ENCODE peak calls at places on chromosomes 6 and 20, in seven cellular contexts. V is SK-N-SH, Q is HepG2, B is GM12878, H is H1, J is HCT116, T is K562. G is an unnamed sample.
A peak's percentile ranks its signal among the peaks of the same experiment; 100 is the strongest.

GRCh38 chr20:46998497-46999190 is 104.0 kb downstream of the EYA2 start:
- DNase-seq in V (no peak), Q (no peak), B (no peak), H (no peak), J (no peak), T (no peak), G (peak; percentile 56)

GRCh38 chr20:62321978-62322377 is 19.2 kb downstream of the ADRM1 start:
- DNase-seq in V (no peak), Q (no peak), B (no peak), H (no peak), J (no peak), T (no peak), G (no peak)

GRCh38 chr6:148857817-148858390 is 111.1 kb downstream of the UST start:
- DNase-seq in V (no peak), Q (no peak), B (no peak), H (no peak), J (no peak), T (no peak), G (no peak)

GRCh38 chr6:158818580-158819212 is 472 bp downstream of the EZR start:
- DNase-seq in V (peak; percentile 81), Q (peak; percentile 54), B (no peak), H (peak; percentile 80), J (no peak), T (peak; percentile 72), G (no peak)

GRCh38 chr6:112466378-112467151 is 119.4 kb downstream of the RFPL4B start:
- DNase-seq in V (no peak), Q (no peak), B (no peak), H (no peak), J (no peak), T (no peak), G (no peak)

GRCh38 chr6:10521104-10521808 is at the start of gene GCNT2:
- DNase-seq in V (no peak), Q (peak; percentile 92), B (no peak), H (peak; percentile 59), J (no peak), T (no peak), G (peak; percentile 68)

GRCh38 chr6:36210886-36211595 is 14.5 kb downstream of the BRPF3 start:
- DNase-seq in V (no peak), Q (no peak), B (no peak), H (no peak), J (no peak), T (no peak), G (no peak)

GRCh38 chr6:158269657-158270056 is 42.6 kb upstream of the TULP4 start:
- DNase-seq in V (no peak), Q (no peak), B (no peak), H (no peak), J (no peak), T (no peak), G (no peak)

GRCh38 chr6:130928158-130928917 is 101.1 kb downstream of the SMLR1 start:
- DNase-seq in V (no peak), Q (no peak), B (no peak), H (no peak), J (no peak), T (no peak), G (no peak)

GRCh38 chr6:116430860-116431259 is 30.3 kb upstream of the CALHM6 start:
- DNase-seq in V (no peak), Q (no peak), B (no peak), H (no peak), J (no peak), T (no peak), G (no peak)

GRCh38 chr6:107353773-107354382 is 105.5 kb downstream of the PDSS2 start:
- DNase-seq in V (no peak), Q (no peak), B (no peak), H (no peak), J (no peak), T (no peak), G (no peak)

GRCh38 chr6:4856779-4857178 is 80.6 kb downstream of the CDYL start:
- DNase-seq in V (peak; percentile 16), Q (no peak), B (no peak), H (no peak), J (no peak), T (no peak), G (no peak)

GRCh38 chr6:123168892-123169851 is 173.1 kb downstream of the CLVS2 start:
- DNase-seq in V (no peak), Q (no peak), B (no peak), H (no peak), J (no peak), T (no peak), G (no peak)

DNA sequence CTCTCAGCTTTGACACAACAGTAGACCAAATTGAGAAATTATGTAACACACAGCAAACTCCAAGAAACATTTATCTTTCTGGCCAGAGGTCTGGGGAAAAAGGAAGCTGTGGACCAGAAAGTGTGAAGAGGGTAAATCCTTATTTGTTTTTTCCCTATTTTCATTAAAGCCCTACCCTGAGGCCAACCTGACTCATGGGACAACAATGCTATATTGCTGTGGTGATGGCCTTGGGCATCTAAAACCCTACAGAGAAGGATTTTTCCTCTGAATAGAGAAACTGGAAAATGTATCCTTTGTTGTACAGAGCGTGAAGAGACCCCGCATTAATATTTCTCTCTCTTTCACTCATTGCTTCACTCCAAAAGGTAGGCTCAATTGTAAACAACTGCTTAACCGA is 175.3 kb downstream of the CLVS2 start:
- DNase-seq in V (no peak), Q (no peak), B (no peak), H (no peak), J (no peak), T (no peak), G (no peak)
- TF ChIP-seq YY1 in V (no peak), Q (no peak), B (no peak), H (no peak), J (no peak), T (no peak), G (no peak)

DNA sequence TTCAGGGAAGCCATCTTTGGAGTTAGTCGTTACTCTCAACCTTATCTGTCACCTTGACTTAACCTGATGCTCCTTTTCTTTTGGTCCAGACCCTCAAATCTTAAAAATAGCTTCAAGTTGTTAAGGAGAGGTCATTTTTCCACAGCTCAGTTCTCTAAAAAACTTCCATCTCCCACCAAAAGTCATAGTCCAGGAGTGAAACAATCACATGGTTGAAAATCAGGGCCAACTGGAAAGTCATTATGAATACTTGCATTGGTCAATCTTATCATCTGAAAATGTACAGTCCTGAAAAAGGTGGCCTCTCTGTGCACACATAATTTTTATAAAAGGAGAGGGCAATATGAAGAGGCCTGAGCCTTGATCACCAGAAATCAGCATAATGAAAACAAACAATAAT is 195.7 kb downstream of the BCAS1 start:
- DNase-seq in V (no peak), Q (no peak), B (no peak), H (no peak), J (no peak), T (no peak), G (no peak)
- TF ChIP-seq YY1 in V (no peak), Q (no peak), B (no peak), H (no peak), J (no peak), T (no peak), G (no peak)

GRCh38 chr20:13029687-13030510 is 21.1 kb downstream of the SPTLC3 start:
- DNase-seq in V (no peak), Q (peak; percentile 80), B (no peak), H (no peak), J (peak; percentile 12), T (no peak), G (peak; percentile 9)
- TF ChIP-seq YY1 in V (no peak), Q (no peak), B (no peak), H (no peak), J (no peak), T (no peak), G (no peak)

DNA sequence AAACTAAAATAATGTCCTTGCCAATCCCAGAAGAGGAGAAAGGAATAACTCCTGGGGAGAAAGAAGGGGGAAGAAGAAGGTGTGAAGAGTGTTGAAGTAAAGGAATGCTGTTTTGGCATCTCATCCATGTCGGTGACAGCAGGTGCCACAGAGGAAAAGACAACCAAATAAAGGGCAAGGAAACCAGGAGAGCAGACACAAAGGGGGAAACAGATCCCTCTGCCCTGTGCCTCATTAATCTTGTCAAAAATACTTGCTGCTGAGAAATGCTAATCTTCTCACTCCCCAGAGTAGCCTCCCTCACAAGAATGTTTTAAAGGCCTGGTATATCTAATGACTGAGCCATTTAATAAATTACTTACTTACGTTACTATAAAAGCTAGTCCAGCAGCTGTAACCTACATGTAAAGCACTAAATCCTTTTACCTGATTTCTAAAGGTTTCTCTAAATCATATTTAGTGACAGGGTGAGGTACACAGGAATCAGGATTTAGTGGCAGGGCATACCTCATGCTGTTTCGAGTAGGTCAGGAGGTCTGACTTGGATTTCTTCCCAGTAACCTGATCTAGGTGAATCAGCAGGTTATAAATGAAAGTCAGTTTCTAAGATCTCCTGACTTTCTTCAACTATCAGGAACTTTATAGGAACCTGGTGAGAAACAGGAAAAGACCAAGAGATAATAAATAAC is 377.1 kb downstream of the CENPW start:
- DNase-seq in V (no peak), Q (no peak), B (no peak), H (no peak), J (peak; percentile 27), T (no peak), G (no peak)
- TF ChIP-seq YY1 in V (no peak), Q (no peak), B (no peak), H (no peak), J (no peak), T (no peak), G (no peak)

GRCh38 chr20:6786548-6786947 is 19.1 kb downstream of the BMP2 start:
- DNase-seq in V (no peak), Q (no peak), B (no peak), H (no peak), J (no peak), T (no peak), G (no peak)

GRCh38 chr20:6780414-6780813 is 12.9 kb downstream of the BMP2 start:
- DNase-seq in V (peak; percentile 17), Q (no peak), B (no peak), H (no peak), J (no peak), T (no peak), G (no peak)

GRCh38 chr20:6783752-6784725 is 16.6 kb downstream of the BMP2 start:
- DNase-seq in V (no peak), Q (no peak), B (no peak), H (no peak), J (no peak), T (no peak), G (no peak)

GRCh38 chr20:6784767-6785166 is 17.3 kb downstream of the BMP2 start:
- DNase-seq in V (no peak), Q (no peak), B (no peak), H (no peak), J (no peak), T (no peak), G (no peak)
- TF ChIP-seq YY1 in V (no peak), Q (no peak), B (no peak), H (no peak), J (no peak), T (no peak), G (no peak)

GRCh38 chr6:145685932-145686331 is 49.4 kb downstream of the EPM2A start:
- DNase-seq in V (no peak), Q (no peak), B (no peak), H (no peak), J (no peak), T (no peak), G (no peak)
- TF ChIP-seq YY1 in V (no peak), Q (no peak), B (no peak), H (no peak), J (no peak), T (no peak), G (no peak)

GRCh38 chr6:134424131-134424794 is 106.4 kb upstream of the SGK1 start:
- DNase-seq in V (no peak), Q (no peak), B (no peak), H (no peak), J (no peak), T (no peak), G (no peak)
- TF ChIP-seq YY1 in V (no peak), Q (no peak), B (no peak), H (no peak), J (no peak), T (no peak), G (no peak)